ENCODE peak calls at places on chromosomes 6 and 20, in six cellular contexts. One of them, this sample, is unnamed.

GRCh38 chr6:6317386-6317785 is 3.1 kb downstream of the F13A1 start:
- DNase-seq in neural progenitor cell: no peak
- DNase-seq in foreskin fibroblast: no peak
- DNase-seq in astrocyte of the cerebellum: no peak
- DNase-seq in HL-60: no peak
- DNase-seq in CD8-positive, alpha-beta memory T cell: no peak
- DNase-seq in this sample: no peak

GRCh38 chr6:114007451-114007953 is 36.6 kb upstream of the HDAC2 start:
- DNase-seq in neural progenitor cell: no peak
- DNase-seq in foreskin fibroblast: no peak
- DNase-seq in astrocyte of the cerebellum: peak
- DNase-seq in HL-60: no peak
- DNase-seq in CD8-positive, alpha-beta memory T cell: no peak
- DNase-seq in this sample: no peak

GRCh38 chr6:128507337-128508310 is 12.8 kb downstream of the PTPRK start:
- DNase-seq in neural progenitor cell: no peak
- DNase-seq in foreskin fibroblast: peak
- DNase-seq in astrocyte of the cerebellum: no peak
- DNase-seq in HL-60: no peak
- DNase-seq in CD8-positive, alpha-beta memory T cell: no peak
- DNase-seq in this sample: no peak

GRCh38 chr6:25027221-25027916 is 91.6 kb upstream of the RIPOR2 start:
- DNase-seq in neural progenitor cell: no peak
- DNase-seq in foreskin fibroblast: no peak
- DNase-seq in astrocyte of the cerebellum: no peak
- DNase-seq in HL-60: no peak
- DNase-seq in CD8-positive, alpha-beta memory T cell: peak
- DNase-seq in this sample: no peak

GRCh38 chr6:181049-181654 is 111.1 kb upstream of the DUSP22 start:
- DNase-seq in neural progenitor cell: no peak
- DNase-seq in foreskin fibroblast: no peak
- DNase-seq in astrocyte of the cerebellum: no peak
- DNase-seq in HL-60: no peak
- DNase-seq in CD8-positive, alpha-beta memory T cell: no peak
- DNase-seq in this sample: no peak

GRCh38 chr6:11163932-11164331 is 52.4 kb upstream of the ERVFRD-1 start:
- DNase-seq in neural progenitor cell: no peak
- DNase-seq in foreskin fibroblast: no peak
- DNase-seq in astrocyte of the cerebellum: no peak
- DNase-seq in HL-60: no peak
- DNase-seq in CD8-positive, alpha-beta memory T cell: no peak
- DNase-seq in this sample: no peak

GRCh38 chr20:51132286-51132810 is 109.4 kb upstream of the KCNG1 start:
- DNase-seq in neural progenitor cell: no peak
- DNase-seq in foreskin fibroblast: no peak
- DNase-seq in astrocyte of the cerebellum: no peak
- DNase-seq in HL-60: no peak
- DNase-seq in CD8-positive, alpha-beta memory T cell: no peak
- DNase-seq in this sample: no peak

GRCh38 chr20:38581013-38581412 is at the start of gene ADIG:
- DNase-seq in neural progenitor cell: peak
- DNase-seq in foreskin fibroblast: no peak
- DNase-seq in astrocyte of the cerebellum: no peak
- DNase-seq in HL-60: no peak
- DNase-seq in CD8-positive, alpha-beta memory T cell: no peak
- DNase-seq in this sample: no peak

GRCh38 chr6:45707188-45707587 is 308.5 kb downstream of the CLIC5 start:
- DNase-seq in neural progenitor cell: no peak
- DNase-seq in foreskin fibroblast: no peak
- DNase-seq in astrocyte of the cerebellum: no peak
- DNase-seq in HL-60: no peak
- DNase-seq in CD8-positive, alpha-beta memory T cell: no peak
- DNase-seq in this sample: no peak

GRCh38 chr6:30311669-30312068 is 15.1 kb upstream of the TRIM39 start:
- DNase-seq in neural progenitor cell: no peak
- DNase-seq in foreskin fibroblast: peak
- DNase-seq in astrocyte of the cerebellum: no peak
- DNase-seq in HL-60: peak
- DNase-seq in CD8-positive, alpha-beta memory T cell: no peak
- DNase-seq in this sample: no peak

GRCh38 chr6:155041781-155042279 is 46.7 kb downstream of the TIAM2 start:
- DNase-seq in neural progenitor cell: no peak
- DNase-seq in foreskin fibroblast: no peak
- DNase-seq in astrocyte of the cerebellum: no peak
- DNase-seq in HL-60: no peak
- DNase-seq in CD8-positive, alpha-beta memory T cell: no peak
- DNase-seq in this sample: no peak

DNA sequence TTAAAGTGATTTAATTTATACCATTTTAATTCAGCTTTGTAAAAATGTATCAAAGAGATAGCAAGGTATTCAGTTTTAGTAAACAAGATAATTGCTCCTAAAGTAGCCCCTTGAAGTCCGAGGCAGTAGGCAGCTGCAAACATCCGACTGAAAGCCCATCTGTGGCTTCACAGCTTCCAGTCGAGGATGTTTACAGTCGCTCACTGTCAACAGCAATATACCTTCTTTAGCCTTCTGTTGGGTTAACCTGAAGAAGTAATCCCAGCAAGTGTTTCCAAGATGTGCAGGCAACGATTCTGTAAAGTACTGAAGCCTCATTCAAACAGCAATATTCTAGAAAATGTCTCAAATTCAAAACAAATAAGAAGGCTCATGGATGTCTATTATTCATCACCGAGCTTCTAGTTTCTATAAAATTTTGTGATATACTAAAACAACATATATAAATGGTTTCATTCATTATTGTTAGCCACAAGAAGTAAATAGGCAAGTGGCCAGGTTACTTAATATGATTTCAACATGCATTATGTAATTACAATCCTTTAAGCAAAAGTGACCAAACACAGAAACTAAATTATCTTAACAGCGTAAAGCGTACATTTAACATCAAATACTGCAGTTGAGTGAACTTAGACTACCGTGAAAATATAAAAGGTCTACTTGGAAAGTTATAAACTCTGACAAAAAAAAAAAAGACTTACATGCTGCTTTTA is 115.0 kb downstream of the OGFRL1 start:
- DNase-seq in neural progenitor cell: peak
- DNase-seq in foreskin fibroblast: no peak
- DNase-seq in astrocyte of the cerebellum: no peak
- DNase-seq in HL-60: no peak
- DNase-seq in CD8-positive, alpha-beta memory T cell: no peak
- DNase-seq in this sample: no peak
- H3K4me3 ChIP-seq in neural progenitor cell: no peak
- H3K4me3 ChIP-seq in foreskin fibroblast: no peak
- H3K4me3 ChIP-seq in astrocyte of the cerebellum: peak
- H3K4me3 ChIP-seq in HL-60: no peak
- H3K4me3 ChIP-seq in CD8-positive, alpha-beta memory T cell: no peak
- H3K4me3 ChIP-seq in this sample: no peak

GRCh38 chr6:86456786-86457185 is 480.5 kb upstream of the HTR1E start:
- DNase-seq in neural progenitor cell: no peak
- DNase-seq in foreskin fibroblast: no peak
- DNase-seq in astrocyte of the cerebellum: no peak
- DNase-seq in HL-60: no peak
- DNase-seq in CD8-positive, alpha-beta memory T cell: no peak
- DNase-seq in this sample: no peak

GRCh38 chr6:86453232-86453631 is 484.1 kb upstream of the HTR1E start:
- DNase-seq in neural progenitor cell: no peak
- DNase-seq in foreskin fibroblast: no peak
- DNase-seq in astrocyte of the cerebellum: no peak
- DNase-seq in HL-60: no peak
- DNase-seq in CD8-positive, alpha-beta memory T cell: no peak
- DNase-seq in this sample: no peak
- H3K4me3 ChIP-seq in neural progenitor cell: no peak
- H3K4me3 ChIP-seq in foreskin fibroblast: no peak
- H3K4me3 ChIP-seq in astrocyte of the cerebellum: no peak
- H3K4me3 ChIP-seq in HL-60: no peak
- H3K4me3 ChIP-seq in CD8-positive, alpha-beta memory T cell: no peak
- H3K4me3 ChIP-seq in this sample: no peak

GRCh38 chr6:169725270-169726048 is 1.2 kb upstream of the PHF10 start:
- DNase-seq in neural progenitor cell: peak
- DNase-seq in foreskin fibroblast: peak
- DNase-seq in astrocyte of the cerebellum: no peak
- DNase-seq in HL-60: peak
- DNase-seq in CD8-positive, alpha-beta memory T cell: peak
- DNase-seq in this sample: no peak
- H3K4me3 ChIP-seq in neural progenitor cell: peak
- H3K4me3 ChIP-seq in foreskin fibroblast: peak
- H3K4me3 ChIP-seq in astrocyte of the cerebellum: peak
- H3K4me3 ChIP-seq in HL-60: peak
- H3K4me3 ChIP-seq in CD8-positive, alpha-beta memory T cell: peak
- H3K4me3 ChIP-seq in this sample: peak

GRCh38 chr20:20436689-20437088 is 68.8 kb downstream of the INSM1 start:
- DNase-seq in neural progenitor cell: no peak
- DNase-seq in foreskin fibroblast: no peak
- DNase-seq in astrocyte of the cerebellum: no peak
- DNase-seq in HL-60: no peak
- DNase-seq in CD8-positive, alpha-beta memory T cell: no peak
- DNase-seq in this sample: no peak
- H3K4me3 ChIP-seq in neural progenitor cell: no peak
- H3K4me3 ChIP-seq in foreskin fibroblast: no peak
- H3K4me3 ChIP-seq in astrocyte of the cerebellum: no peak
- H3K4me3 ChIP-seq in HL-60: no peak
- H3K4me3 ChIP-seq in CD8-positive, alpha-beta memory T cell: no peak
- H3K4me3 ChIP-seq in this sample: no peak

GRCh38 chr6:32244270-32244669 is 20.4 kb upstream of the NOTCH4 start:
- DNase-seq in neural progenitor cell: no peak
- DNase-seq in foreskin fibroblast: peak
- DNase-seq in astrocyte of the cerebellum: no peak
- DNase-seq in HL-60: no peak
- DNase-seq in CD8-positive, alpha-beta memory T cell: no peak
- DNase-seq in this sample: no peak

GRCh38 chr6:32240686-32241085 is 16.8 kb upstream of the NOTCH4 start:
- DNase-seq in neural progenitor cell: no peak
- DNase-seq in foreskin fibroblast: no peak
- DNase-seq in astrocyte of the cerebellum: no peak
- DNase-seq in HL-60: no peak
- DNase-seq in CD8-positive, alpha-beta memory T cell: no peak
- DNase-seq in this sample: no peak

GRCh38 chr6:32239462-32239861 is 15.6 kb upstream of the NOTCH4 start:
- DNase-seq in neural progenitor cell: no peak
- DNase-seq in foreskin fibroblast: no peak
- DNase-seq in astrocyte of the cerebellum: no peak
- DNase-seq in HL-60: no peak
- DNase-seq in CD8-positive, alpha-beta memory T cell: no peak
- DNase-seq in this sample: no peak

GRCh38 chr6:32249262-32249661 is 25.4 kb upstream of the NOTCH4 start:
- DNase-seq in neural progenitor cell: no peak
- DNase-seq in foreskin fibroblast: no peak
- DNase-seq in astrocyte of the cerebellum: no peak
- DNase-seq in HL-60: no peak
- DNase-seq in CD8-positive, alpha-beta memory T cell: no peak
- DNase-seq in this sample: no peak

GRCh38 chr6:32244946-32245398 is 21.1 kb upstream of the NOTCH4 start:
- DNase-seq in neural progenitor cell: peak
- DNase-seq in foreskin fibroblast: peak
- DNase-seq in astrocyte of the cerebellum: peak
- DNase-seq in HL-60: peak
- DNase-seq in CD8-positive, alpha-beta memory T cell: peak
- DNase-seq in this sample: no peak
- H3K4me3 ChIP-seq in neural progenitor cell: peak
- H3K4me3 ChIP-seq in foreskin fibroblast: peak
- H3K4me3 ChIP-seq in astrocyte of the cerebellum: no peak
- H3K4me3 ChIP-seq in HL-60: no peak
- H3K4me3 ChIP-seq in CD8-positive, alpha-beta memory T cell: no peak
- H3K4me3 ChIP-seq in this sample: peak

DNA sequence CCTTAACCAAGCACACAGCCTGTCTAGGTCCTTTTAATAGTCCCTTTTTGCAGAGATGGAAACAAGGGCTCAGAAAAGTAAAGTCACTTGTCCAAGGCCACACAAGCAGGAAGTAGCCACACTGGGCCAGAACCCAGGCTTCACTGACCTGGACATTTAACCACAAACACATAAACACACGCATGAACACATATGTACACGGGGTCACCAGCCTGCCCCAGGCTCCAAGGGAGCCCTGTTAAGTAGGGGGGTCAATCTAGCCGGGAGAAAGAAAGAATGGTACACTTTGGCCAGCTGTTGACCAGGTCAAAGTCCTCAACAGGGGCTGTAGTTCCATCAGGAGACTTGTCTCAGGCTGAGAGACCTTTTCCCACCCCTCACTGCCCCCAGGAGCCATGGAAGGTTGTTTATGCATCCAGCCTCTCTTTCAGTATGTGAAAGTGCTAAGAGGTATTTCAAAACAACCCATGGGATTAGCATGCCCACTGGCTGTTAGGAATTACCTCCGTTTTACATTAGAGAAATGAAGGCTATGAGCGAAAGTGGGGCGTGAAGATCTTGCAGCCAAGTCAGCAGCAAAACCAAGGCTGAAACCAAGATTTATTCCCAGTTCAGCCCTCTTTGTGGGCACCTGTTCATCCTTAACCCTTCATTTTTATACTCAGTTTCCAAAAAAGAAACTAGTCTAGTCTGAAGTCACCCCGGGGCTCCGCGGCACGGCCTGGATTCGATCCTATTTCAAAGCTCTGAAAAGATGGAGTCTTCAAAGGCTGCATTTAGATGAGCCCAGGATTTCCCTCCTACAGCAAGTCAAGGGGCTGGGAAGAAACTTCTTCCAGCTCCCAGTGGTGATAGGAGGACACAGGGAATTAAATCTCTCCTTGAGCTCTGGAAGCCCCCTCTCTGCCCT is 9.8 kb downstream of the SDC4 start:
- DNase-seq in neural progenitor cell: no peak
- DNase-seq in foreskin fibroblast: no peak
- DNase-seq in astrocyte of the cerebellum: no peak
- DNase-seq in HL-60: no peak
- DNase-seq in CD8-positive, alpha-beta memory T cell: no peak
- DNase-seq in this sample: no peak
- H3K4me3 ChIP-seq in neural progenitor cell: no peak
- H3K4me3 ChIP-seq in foreskin fibroblast: no peak
- H3K4me3 ChIP-seq in astrocyte of the cerebellum: no peak
- H3K4me3 ChIP-seq in HL-60: no peak
- H3K4me3 ChIP-seq in CD8-positive, alpha-beta memory T cell: no peak
- H3K4me3 ChIP-seq in this sample: no peak

GRCh38 chr6:100806280-100806679 is 74.8 kb downstream of the ASCC3 start:
- DNase-seq in neural progenitor cell: no peak
- DNase-seq in foreskin fibroblast: no peak
- DNase-seq in astrocyte of the cerebellum: no peak
- DNase-seq in HL-60: no peak
- DNase-seq in CD8-positive, alpha-beta memory T cell: no peak
- DNase-seq in this sample: no peak

GRCh38 chr6:100796049-100796823 is 84.9 kb downstream of the ASCC3 start:
- DNase-seq in neural progenitor cell: no peak
- DNase-seq in foreskin fibroblast: no peak
- DNase-seq in astrocyte of the cerebellum: no peak
- DNase-seq in HL-60: peak
- DNase-seq in CD8-positive, alpha-beta memory T cell: no peak
- DNase-seq in this sample: no peak

GRCh38 chr6:100803264-100803663 is 77.9 kb downstream of the ASCC3 start:
- DNase-seq in neural progenitor cell: no peak
- DNase-seq in foreskin fibroblast: no peak
- DNase-seq in astrocyte of the cerebellum: no peak
- DNase-seq in HL-60: peak
- DNase-seq in CD8-positive, alpha-beta memory T cell: no peak
- DNase-seq in this sample: no peak

GRCh38 chr6:100801036-100801435 is 80.1 kb downstream of the ASCC3 start:
- DNase-seq in neural progenitor cell: no peak
- DNase-seq in foreskin fibroblast: no peak
- DNase-seq in astrocyte of the cerebellum: no peak
- DNase-seq in HL-60: no peak
- DNase-seq in CD8-positive, alpha-beta memory T cell: no peak
- DNase-seq in this sample: no peak
- H3K4me3 ChIP-seq in neural progenitor cell: no peak
- H3K4me3 ChIP-seq in foreskin fibroblast: no peak
- H3K4me3 ChIP-seq in astrocyte of the cerebellum: no peak
- H3K4me3 ChIP-seq in HL-60: no peak
- H3K4me3 ChIP-seq in CD8-positive, alpha-beta memory T cell: no peak
- H3K4me3 ChIP-seq in this sample: peak

This sample was measured in SK-N-MC.